ENCODE peak calls at places on chromosomes 13 and 19, in nine cellular contexts. One of them, this sample, is unnamed.

GRCh38 chr13:26062853-26063444 is 11.1 kb upstream of the SHISA2 start:
- DNase-seq in fibroblast of lung: peak
- DNase-seq in progenitor cell of endocrine pancreas: no peak
- DNase-seq in epithelial cell of esophagus: peak
- DNase-seq in cardiac fibroblast: peak
- DNase-seq in RWPE1: peak
- DNase-seq in uterus: no peak
- DNase-seq in BJ: no peak
- DNase-seq in suprapubic skin: no peak
- DNase-seq in this sample: peak

GRCh38 chr13:47901451-47901850 is 99.6 kb downstream of the SUCLA2 start:
- DNase-seq in fibroblast of lung: no peak
- DNase-seq in progenitor cell of endocrine pancreas: no peak
- DNase-seq in epithelial cell of esophagus: no peak
- DNase-seq in cardiac fibroblast: peak
- DNase-seq in RWPE1: no peak
- DNase-seq in uterus: no peak
- DNase-seq in BJ: peak
- DNase-seq in suprapubic skin: no peak
- DNase-seq in this sample: peak

GRCh38 chr13:105338773-105339172 is 1196.7 kb downstream of the EFNB2 start:
- DNase-seq in fibroblast of lung: no peak
- DNase-seq in progenitor cell of endocrine pancreas: no peak
- DNase-seq in epithelial cell of esophagus: no peak
- DNase-seq in cardiac fibroblast: no peak
- DNase-seq in RWPE1: no peak
- DNase-seq in uterus: no peak
- DNase-seq in BJ: no peak
- DNase-seq in suprapubic skin: no peak
- DNase-seq in this sample: no peak

GRCh38 chr13:72113070-72113469 is 246.1 kb upstream of the DACH1 start:
- DNase-seq in fibroblast of lung: no peak
- DNase-seq in progenitor cell of endocrine pancreas: no peak
- DNase-seq in epithelial cell of esophagus: peak
- DNase-seq in cardiac fibroblast: no peak
- DNase-seq in RWPE1: no peak
- DNase-seq in uterus: no peak
- DNase-seq in BJ: no peak
- DNase-seq in suprapubic skin: no peak
- DNase-seq in this sample: no peak

GRCh38 chr19:5016268-5016667 is 47.4 kb downstream of the KDM4B start:
- DNase-seq in fibroblast of lung: no peak
- DNase-seq in progenitor cell of endocrine pancreas: no peak
- DNase-seq in epithelial cell of esophagus: no peak
- DNase-seq in cardiac fibroblast: no peak
- DNase-seq in RWPE1: no peak
- DNase-seq in uterus: no peak
- DNase-seq in BJ: no peak
- DNase-seq in suprapubic skin: no peak
- DNase-seq in this sample: no peak

GRCh38 chr13:100269837-100270236 is 180.9 kb downstream of the PCCA start:
- DNase-seq in fibroblast of lung: peak
- DNase-seq in progenitor cell of endocrine pancreas: no peak
- DNase-seq in epithelial cell of esophagus: peak
- DNase-seq in cardiac fibroblast: peak
- DNase-seq in RWPE1: no peak
- DNase-seq in uterus: peak
- DNase-seq in BJ: no peak
- DNase-seq in suprapubic skin: peak
- DNase-seq in this sample: peak

GRCh38 chr13:91836554-91836953 is 438.1 kb downstream of the GPC5 start:
- DNase-seq in fibroblast of lung: no peak
- DNase-seq in progenitor cell of endocrine pancreas: no peak
- DNase-seq in epithelial cell of esophagus: no peak
- DNase-seq in cardiac fibroblast: no peak
- DNase-seq in RWPE1: no peak
- DNase-seq in uterus: no peak
- DNase-seq in BJ: no peak
- DNase-seq in suprapubic skin: no peak
- DNase-seq in this sample: no peak

GRCh38 chr13:20482275-20482761 is 43.3 kb downstream of the CRYL1 start:
- DNase-seq in fibroblast of lung: peak
- DNase-seq in progenitor cell of endocrine pancreas: no peak
- DNase-seq in epithelial cell of esophagus: peak
- DNase-seq in cardiac fibroblast: no peak
- DNase-seq in RWPE1: no peak
- DNase-seq in uterus: no peak
- DNase-seq in BJ: no peak
- DNase-seq in suprapubic skin: no peak
- DNase-seq in this sample: peak

GRCh38 chr19:40254714-40255418 is 28.4 kb upstream of the CCNP start:
- DNase-seq in fibroblast of lung: no peak
- DNase-seq in progenitor cell of endocrine pancreas: no peak
- DNase-seq in epithelial cell of esophagus: no peak
- DNase-seq in cardiac fibroblast: no peak
- DNase-seq in RWPE1: no peak
- DNase-seq in uterus: no peak
- DNase-seq in BJ: no peak
- DNase-seq in suprapubic skin: no peak
- DNase-seq in this sample: no peak

GRCh38 chr13:107809125-107809524 is 406.2 kb downstream of the LIG4 start:
- DNase-seq in fibroblast of lung: peak
- DNase-seq in progenitor cell of endocrine pancreas: no peak
- DNase-seq in epithelial cell of esophagus: no peak
- DNase-seq in cardiac fibroblast: peak
- DNase-seq in RWPE1: no peak
- DNase-seq in uterus: no peak
- DNase-seq in BJ: no peak
- DNase-seq in suprapubic skin: no peak
- DNase-seq in this sample: no peak

GRCh38 chr19:16325161-16325527 is 518 bp downstream of the KLF2 start:
- DNase-seq in fibroblast of lung: no peak
- DNase-seq in progenitor cell of endocrine pancreas: peak
- DNase-seq in epithelial cell of esophagus: no peak
- DNase-seq in cardiac fibroblast: no peak
- DNase-seq in RWPE1: no peak
- DNase-seq in uterus: no peak
- DNase-seq in BJ: no peak
- DNase-seq in suprapubic skin: no peak
- DNase-seq in this sample: no peak

GRCh38 chr19:35247526-35248309 is 1.1 kb upstream of the LSR start:
- DNase-seq in fibroblast of lung: no peak
- DNase-seq in progenitor cell of endocrine pancreas: peak
- DNase-seq in epithelial cell of esophagus: peak
- DNase-seq in cardiac fibroblast: no peak
- DNase-seq in RWPE1: peak
- DNase-seq in uterus: no peak
- DNase-seq in BJ: no peak
- DNase-seq in suprapubic skin: no peak
- DNase-seq in this sample: no peak

GRCh38 chr13:84481958-84482357 is 599.7 kb upstream of the SLITRK1 start:
- DNase-seq in fibroblast of lung: peak
- DNase-seq in progenitor cell of endocrine pancreas: no peak
- DNase-seq in epithelial cell of esophagus: peak
- DNase-seq in cardiac fibroblast: peak
- DNase-seq in RWPE1: no peak
- DNase-seq in uterus: no peak
- DNase-seq in BJ: peak
- DNase-seq in suprapubic skin: no peak
- DNase-seq in this sample: no peak

GRCh38 chr13:56216221-56216620 is 924.5 kb upstream of the PRR20A start:
- DNase-seq in fibroblast of lung: no peak
- DNase-seq in progenitor cell of endocrine pancreas: no peak
- DNase-seq in epithelial cell of esophagus: no peak
- DNase-seq in cardiac fibroblast: no peak
- DNase-seq in RWPE1: no peak
- DNase-seq in uterus: no peak
- DNase-seq in BJ: no peak
- DNase-seq in suprapubic skin: no peak
- DNase-seq in this sample: no peak

DNA sequence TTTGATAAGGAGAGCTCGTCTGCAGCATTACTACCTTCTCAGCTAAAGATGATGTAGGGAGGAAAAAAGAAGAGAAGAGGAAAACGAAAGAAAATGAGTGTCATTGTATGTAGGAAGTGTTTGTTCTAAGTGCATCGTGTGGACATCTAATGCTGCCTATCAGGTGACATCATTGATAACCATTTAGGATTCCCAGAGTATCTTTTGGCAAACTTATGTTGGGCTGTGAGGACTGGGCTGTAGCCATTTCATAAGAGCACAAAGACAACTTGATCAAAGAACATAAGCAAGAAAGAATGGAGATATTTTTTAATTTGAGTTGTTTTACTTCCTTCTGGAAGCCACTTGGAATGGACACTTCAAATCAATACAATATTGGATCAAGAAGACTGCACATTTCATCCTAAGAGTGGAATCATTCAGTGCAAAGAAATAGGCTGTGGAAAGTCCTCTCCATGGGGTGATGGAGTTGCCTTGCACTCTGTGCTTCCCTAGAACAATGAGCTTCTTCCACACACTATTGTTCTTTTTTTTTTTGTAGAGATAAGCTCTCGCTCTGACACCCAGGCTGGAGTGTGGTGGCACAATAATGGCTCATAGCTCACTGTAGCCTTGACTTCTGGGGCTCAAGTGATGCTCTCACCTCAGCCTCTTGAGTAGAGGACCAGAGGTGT is 52.4 kb upstream of the UBL3 start:
- DNase-seq in fibroblast of lung: no peak
- DNase-seq in progenitor cell of endocrine pancreas: no peak
- DNase-seq in epithelial cell of esophagus: no peak
- DNase-seq in cardiac fibroblast: peak
- DNase-seq in RWPE1: no peak
- DNase-seq in uterus: no peak
- DNase-seq in BJ: no peak
- DNase-seq in suprapubic skin: no peak
- DNase-seq in this sample: no peak
- TF ChIP-seq CTCF in fibroblast of lung: no peak
- TF ChIP-seq CTCF in progenitor cell of endocrine pancreas: no peak
- TF ChIP-seq CTCF in epithelial cell of esophagus: no peak
- TF ChIP-seq CTCF in cardiac fibroblast: no peak
- TF ChIP-seq CTCF in RWPE1: no peak
- TF ChIP-seq CTCF in uterus: no peak
- TF ChIP-seq CTCF in BJ: no peak
- TF ChIP-seq CTCF in suprapubic skin: no peak
- TF ChIP-seq CTCF in this sample: no peak

GRCh38 chr19:14467816-14468215 is 7.3 kb downstream of the PTGER1 start:
- DNase-seq in fibroblast of lung: no peak
- DNase-seq in progenitor cell of endocrine pancreas: no peak
- DNase-seq in epithelial cell of esophagus: peak
- DNase-seq in cardiac fibroblast: no peak
- DNase-seq in RWPE1: no peak
- DNase-seq in uterus: no peak
- DNase-seq in BJ: no peak
- DNase-seq in suprapubic skin: no peak
- DNase-seq in this sample: no peak
- TF ChIP-seq CTCF in fibroblast of lung: no peak
- TF ChIP-seq CTCF in progenitor cell of endocrine pancreas: no peak
- TF ChIP-seq CTCF in epithelial cell of esophagus: peak
- TF ChIP-seq CTCF in cardiac fibroblast: no peak
- TF ChIP-seq CTCF in RWPE1: no peak
- TF ChIP-seq CTCF in uterus: no peak
- TF ChIP-seq CTCF in BJ: peak
- TF ChIP-seq CTCF in suprapubic skin: no peak
- TF ChIP-seq CTCF in this sample: no peak

GRCh38 chr19:33432408-33433170 is 59.1 kb downstream of the CEBPG start:
- DNase-seq in fibroblast of lung: no peak
- DNase-seq in progenitor cell of endocrine pancreas: no peak
- DNase-seq in epithelial cell of esophagus: no peak
- DNase-seq in cardiac fibroblast: no peak
- DNase-seq in RWPE1: no peak
- DNase-seq in uterus: no peak
- DNase-seq in BJ: no peak
- DNase-seq in suprapubic skin: no peak
- DNase-seq in this sample: no peak

GRCh38 chr19:33428627-33429013 is 55.1 kb downstream of the CEBPG start:
- DNase-seq in fibroblast of lung: no peak
- DNase-seq in progenitor cell of endocrine pancreas: no peak
- DNase-seq in epithelial cell of esophagus: no peak
- DNase-seq in cardiac fibroblast: no peak
- DNase-seq in RWPE1: no peak
- DNase-seq in uterus: no peak
- DNase-seq in BJ: no peak
- DNase-seq in suprapubic skin: no peak
- DNase-seq in this sample: no peak

GRCh38 chr19:33431986-33432385 is 58.5 kb downstream of the CEBPG start:
- DNase-seq in fibroblast of lung: no peak
- DNase-seq in progenitor cell of endocrine pancreas: no peak
- DNase-seq in epithelial cell of esophagus: no peak
- DNase-seq in cardiac fibroblast: no peak
- DNase-seq in RWPE1: no peak
- DNase-seq in uterus: no peak
- DNase-seq in BJ: no peak
- DNase-seq in suprapubic skin: no peak
- DNase-seq in this sample: no peak

GRCh38 chr19:33429891-33430673 is 56.6 kb downstream of the CEBPG start:
- DNase-seq in fibroblast of lung: no peak
- DNase-seq in progenitor cell of endocrine pancreas: no peak
- DNase-seq in epithelial cell of esophagus: no peak
- DNase-seq in cardiac fibroblast: no peak
- DNase-seq in RWPE1: no peak
- DNase-seq in uterus: no peak
- DNase-seq in BJ: no peak
- DNase-seq in suprapubic skin: peak
- DNase-seq in this sample: no peak

DNA sequence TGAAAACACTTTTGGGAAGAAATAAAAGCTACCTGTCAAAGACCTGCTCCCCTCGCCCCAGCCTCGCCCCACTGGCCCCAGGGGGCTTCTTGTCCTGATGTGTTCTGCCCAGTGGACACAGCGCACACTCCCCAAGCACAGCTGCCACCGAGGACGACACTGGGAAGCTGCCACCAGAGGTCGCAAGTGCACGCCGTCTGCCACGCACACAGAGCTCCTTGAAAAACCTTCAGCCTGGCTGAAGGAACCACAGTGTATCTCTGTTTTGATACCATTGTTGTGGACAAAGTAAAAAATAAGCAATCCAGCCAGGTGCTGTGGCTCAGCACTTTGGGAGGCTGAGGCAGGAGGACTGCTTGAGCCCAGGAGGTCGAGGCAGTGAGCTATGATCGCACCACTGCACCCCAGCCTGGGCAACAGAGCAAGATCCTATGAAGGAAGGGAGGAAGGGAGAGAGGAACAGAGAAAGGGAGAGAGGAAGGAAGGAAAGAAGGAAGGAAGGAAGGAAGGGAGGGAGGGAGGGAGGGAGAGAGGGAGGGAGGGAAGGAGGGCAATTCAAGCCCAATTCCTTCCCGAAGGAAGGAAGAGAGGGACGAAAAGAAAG is 57.3 kb downstream of the CEBPG start:
- DNase-seq in fibroblast of lung: peak
- DNase-seq in progenitor cell of endocrine pancreas: peak
- DNase-seq in epithelial cell of esophagus: peak
- DNase-seq in cardiac fibroblast: peak
- DNase-seq in RWPE1: peak
- DNase-seq in uterus: no peak
- DNase-seq in BJ: no peak
- DNase-seq in suprapubic skin: no peak
- DNase-seq in this sample: peak
- TF ChIP-seq CTCF in fibroblast of lung: peak
- TF ChIP-seq CTCF in progenitor cell of endocrine pancreas: peak
- TF ChIP-seq CTCF in epithelial cell of esophagus: peak
- TF ChIP-seq CTCF in cardiac fibroblast: peak
- TF ChIP-seq CTCF in RWPE1: peak
- TF ChIP-seq CTCF in uterus: peak
- TF ChIP-seq CTCF in BJ: peak
- TF ChIP-seq CTCF in suprapubic skin: peak
- TF ChIP-seq CTCF in this sample: peak

GRCh38 chr13:53311561-53311960 is 282.9 kb downstream of the OLFM4 start:
- DNase-seq in fibroblast of lung: no peak
- DNase-seq in progenitor cell of endocrine pancreas: no peak
- DNase-seq in epithelial cell of esophagus: no peak
- DNase-seq in cardiac fibroblast: no peak
- DNase-seq in RWPE1: no peak
- DNase-seq in uterus: no peak
- DNase-seq in BJ: no peak
- DNase-seq in suprapubic skin: no peak
- DNase-seq in this sample: no peak
- TF ChIP-seq CTCF in fibroblast of lung: no peak
- TF ChIP-seq CTCF in progenitor cell of endocrine pancreas: peak
- TF ChIP-seq CTCF in epithelial cell of esophagus: no peak
- TF ChIP-seq CTCF in cardiac fibroblast: no peak
- TF ChIP-seq CTCF in RWPE1: no peak
- TF ChIP-seq CTCF in uterus: no peak
- TF ChIP-seq CTCF in BJ: no peak
- TF ChIP-seq CTCF in suprapubic skin: no peak
- TF ChIP-seq CTCF in this sample: no peak

This sample was measured in fibroblast of villous mesenchyme.